ENCODE peak calls at places on chromosomes 13 and 19, in five cellular contexts. G is tibial artery, B is spleen, R is breast epithelium, L is HFF-Myc. Q is an unnamed sample.

GRCh38 chr13:79703772-79704171 is 222.8 kb downstream of the NDFIP2 start:
- DNase-seq in G (no peak), B (no peak), R (no peak), L (no peak), Q (no peak)

GRCh38 chr13:79492313-79492798 is 11.4 kb downstream of the NDFIP2 start:
- DNase-seq in G (no peak), B (no peak), R (no peak), L (no peak), Q (no peak)

GRCh38 chr19:7751157-7751783 is 3.9 kb upstream of the CD209 start:
- DNase-seq in G (no peak), B (no peak), R (no peak), L (no peak), Q (no peak)

GRCh38 chr13:60663788-60664187 is 266.8 kb downstream of the TDRD3 start:
- DNase-seq in G (no peak), B (no peak), R (no peak), L (no peak), Q (no peak)

GRCh38 chr19:1668339-1669123 is 16.1 kb upstream of the TCF3 start:
- DNase-seq in G (no peak), B (peak), R (no peak), L (no peak), Q (peak)

GRCh38 chr13:35699805-35700204 is 223.3 kb upstream of the MAB21L1 start:
- DNase-seq in G (peak), B (no peak), R (no peak), L (peak), Q (no peak)

GRCh38 chr19:31992750-31993149 is 352.7 kb upstream of the ZNF507 start:
- DNase-seq in G (no peak), B (no peak), R (no peak), L (no peak), Q (no peak)

GRCh38 chr19:35013820-35014754 is 14.0 kb downstream of the GRAMD1A start:
- DNase-seq in G (no peak), B (peak), R (no peak), L (no peak), Q (no peak)

GRCh38 chr19:55284405-55285058 is 735 bp downstream of the BRSK1 start:
- DNase-seq in G (no peak), B (no peak), R (no peak), L (no peak), Q (no peak)

GRCh38 chr13:113211774-113212173 is 2.4 kb downstream of the CUL4A start:
- DNase-seq in G (no peak), B (no peak), R (no peak), L (no peak), Q (no peak)

GRCh38 chr13:44141213-44141724 is 232.4 kb upstream of the SERP2 start:
- DNase-seq in G (no peak), B (no peak), R (peak), L (no peak), Q (no peak)

GRCh38 chr13:64633948-64634347 is 2596.2 kb downstream of the PCDH9 start:
- DNase-seq in G (no peak), B (no peak), R (no peak), L (no peak), Q (no peak)

GRCh38 chr19:37933965-37934364 is 27.0 kb downstream of the SIPA1L3 start:
- DNase-seq in G (no peak), B (peak), R (no peak), L (no peak), Q (no peak)

GRCh38 chr19:6589711-6590457 is 1.1 kb downstream of the CD70 start:
- DNase-seq in G (no peak), B (no peak), R (no peak), L (no peak), Q (no peak)

GRCh38 chr13:64234255-64234654 is 2818.6 kb upstream of the PCDH20 start:
- DNase-seq in G (no peak), B (no peak), R (no peak), L (no peak), Q (no peak)

GRCh38 chr13:98626298-98626940 is 49.5 kb upstream of the STK24 start:
- DNase-seq in G (no peak), B (no peak), R (no peak), L (peak), Q (no peak)

GRCh38 chr19:35223084-35223790 is 5.3 kb downstream of the FAM187B start:
- DNase-seq in G (no peak), B (no peak), R (no peak), L (no peak), Q (no peak)

GRCh38 chr13:100506600-100507422 is 81.8 kb downstream of the GGACT start:
- DNase-seq in G (no peak), B (no peak), R (no peak), L (no peak), Q (no peak)

GRCh38 chr19:18097217-18097992 is at the start of gene MAST3:
- DNase-seq in G (peak), B (peak), R (peak), L (no peak), Q (peak)

GRCh38 chr13:33441015-33441414 is 155.5 kb upstream of the STARD13 start:
- DNase-seq in G (no peak), B (no peak), R (no peak), L (no peak), Q (no peak)

GRCh38 chr19:28746486-28746885 is 466.5 kb downstream of the UQCRFS1 start:
- DNase-seq in G (no peak), B (no peak), R (no peak), L (no peak), Q (no peak)

GRCh38 chr13:31050486-31051400 is 111.0 kb downstream of the HSPH1 start:
- DNase-seq in G (no peak), B (no peak), R (no peak), L (no peak), Q (no peak)
- TF ChIP-seq CTCF in G (peak), B (no peak), R (peak), L (peak), Q (no peak)

GRCh38 chr19:11401808-11402543 is 17.1 kb downstream of the RGL3 start:
- DNase-seq in G (no peak), B (no peak), R (no peak), L (no peak), Q (peak)

GRCh38 chr19:11410682-11411081 is 8.4 kb downstream of the RGL3 start:
- DNase-seq in G (no peak), B (no peak), R (no peak), L (no peak), Q (no peak)

GRCh38 chr19:11408591-11408990 is 10.5 kb downstream of the RGL3 start:
- DNase-seq in G (no peak), B (no peak), R (no peak), L (no peak), Q (no peak)

GRCh38 chr19:11404588-11405258 is 14.4 kb downstream of the RGL3 start:
- DNase-seq in G (no peak), B (no peak), R (no peak), L (no peak), Q (no peak)

GRCh38 chr19:11405846-11406643 is 13.1 kb downstream of the RGL3 start:
- DNase-seq in G (no peak), B (peak), R (no peak), L (no peak), Q (peak)
- TF ChIP-seq CTCF in G (no peak), B (peak), R (peak), L (peak), Q (no peak)

GRCh38 chr19:46955813-46956371 is 63.7 kb upstream of the NPAS1 start:
- DNase-seq in G (no peak), B (no peak), R (no peak), L (no peak), Q (no peak)

GRCh38 chr19:46959962-46960556 is 59.6 kb upstream of the NPAS1 start:
- DNase-seq in G (no peak), B (no peak), R (no peak), L (no peak), Q (no peak)

GRCh38 chr19:46962030-46962570 is 57.5 kb upstream of the NPAS1 start:
- DNase-seq in G (no peak), B (no peak), R (no peak), L (no peak), Q (no peak)

GRCh38 chr19:46955114-46955812 is 64.4 kb upstream of the NPAS1 start:
- DNase-seq in G (no peak), B (no peak), R (no peak), L (no peak), Q (peak)

GRCh38 chr19:46958542-46958941 is 61.1 kb upstream of the NPAS1 start:
- DNase-seq in G (no peak), B (no peak), R (no peak), L (peak), Q (peak)
- TF ChIP-seq CTCF in G (no peak), B (no peak), R (no peak), L (no peak), Q (no peak)

GRCh38 chr13:66640231-66640630 is 589.9 kb downstream of the PCDH9 start:
- DNase-seq in G (no peak), B (no peak), R (no peak), L (no peak), Q (no peak)

GRCh38 chr13:66634384-66634783 is 595.8 kb downstream of the PCDH9 start:
- DNase-seq in G (no peak), B (no peak), R (no peak), L (no peak), Q (no peak)

GRCh38 chr13:66635526-66635925 is 594.6 kb downstream of the PCDH9 start:
- DNase-seq in G (no peak), B (no peak), R (no peak), L (peak), Q (no peak)
- TF ChIP-seq CTCF in G (no peak), B (no peak), R (no peak), L (no peak), Q (no peak)

DNA sequence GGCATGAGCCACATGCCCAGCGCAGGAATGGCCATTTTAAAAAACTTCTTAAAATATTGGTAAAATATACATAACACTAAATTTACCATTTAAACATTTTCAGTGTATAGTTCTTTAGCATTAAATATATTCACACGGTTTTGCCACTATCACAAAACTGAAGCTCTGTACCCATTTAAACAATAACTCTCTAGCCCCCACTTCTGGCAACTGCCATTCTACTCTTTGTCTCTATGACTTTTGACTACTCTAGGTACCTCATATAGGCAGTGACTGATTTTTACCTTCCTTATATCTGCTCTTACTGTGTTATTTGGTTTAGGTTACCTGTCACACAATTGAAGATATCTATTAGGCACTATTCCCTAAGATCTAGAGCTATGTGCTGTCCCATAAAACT is 2.3 kb upstream of the KBTBD7 start:
- DNase-seq in G (no peak), B (no peak), R (no peak), L (no peak), Q (no peak)
- TF ChIP-seq CTCF in G (no peak), B (no peak), R (no peak), L (peak), Q (no peak)

DNA sequence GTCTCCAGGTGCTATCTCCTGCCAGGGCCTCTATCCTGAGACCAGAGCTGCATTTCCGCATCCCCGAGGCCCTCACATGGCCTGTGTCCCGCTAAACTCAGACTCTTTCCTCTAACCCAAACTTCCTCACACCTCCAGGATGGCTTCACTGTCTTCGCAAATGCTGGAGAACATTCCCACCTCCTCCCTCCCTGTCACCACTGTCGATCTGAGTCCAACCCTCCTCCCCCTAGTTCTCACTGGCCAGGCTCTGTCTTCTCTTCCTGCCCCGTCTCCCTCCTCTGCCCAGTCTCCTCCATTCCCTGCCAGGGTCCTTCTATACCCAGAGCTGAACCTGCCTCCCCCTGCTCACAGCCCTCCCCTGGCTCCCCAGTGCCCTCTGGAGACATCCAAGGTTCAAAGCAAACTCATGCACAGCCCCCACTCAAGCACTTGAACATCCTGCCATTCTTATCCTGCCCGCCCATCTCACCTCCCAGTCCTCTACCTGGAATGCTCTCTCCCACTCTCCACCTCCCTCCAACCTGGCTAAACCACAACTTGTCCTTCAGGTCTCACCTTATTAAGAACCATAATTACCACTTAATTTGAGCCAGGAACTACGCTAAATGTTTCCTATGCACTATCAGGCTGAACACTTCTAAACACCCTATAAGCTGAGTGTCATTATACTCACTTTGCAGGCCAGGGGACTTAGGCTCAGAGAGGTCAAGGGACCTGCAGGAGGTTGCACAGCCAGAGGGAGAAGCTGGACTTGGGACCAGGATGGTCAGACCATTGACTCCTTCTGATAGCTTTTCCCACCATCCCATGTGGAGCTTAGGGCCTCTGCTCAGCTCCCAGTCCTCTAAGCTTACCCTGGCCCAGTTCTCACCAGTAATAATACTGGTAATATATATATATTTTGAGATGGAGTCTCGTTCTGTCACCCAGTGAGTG is 961 bp upstream of the VSIG10L start:
- DNase-seq in G (no peak), B (no peak), R (no peak), L (no peak), Q (no peak)
- TF ChIP-seq CTCF in G (no peak), B (no peak), R (no peak), L (no peak), Q (no peak)

DNA sequence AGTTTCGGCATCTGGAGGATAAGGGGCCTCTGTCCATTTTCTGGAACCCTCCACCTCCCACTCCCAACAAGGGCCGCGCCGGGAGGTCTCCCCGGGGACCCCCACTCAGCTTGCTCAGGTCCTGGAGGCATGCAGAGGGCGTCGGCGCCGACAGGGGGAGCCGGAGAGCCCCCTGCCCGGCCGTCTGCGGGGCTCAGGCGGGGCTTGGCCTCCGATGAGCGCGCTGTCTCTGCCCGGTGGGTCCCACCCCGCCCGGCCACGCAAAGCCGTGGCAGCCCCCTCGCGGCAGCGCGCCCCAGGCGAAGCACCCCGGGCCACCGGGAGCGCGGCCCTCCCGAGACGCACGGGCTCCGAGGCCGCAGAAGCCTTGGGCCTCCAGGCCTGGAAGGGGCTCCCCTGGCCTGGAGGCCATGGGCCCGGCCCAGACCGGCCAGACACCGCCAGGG is 149.7 kb upstream of the ZNF536 start:
- DNase-seq in G (no peak), B (no peak), R (no peak), L (no peak), Q (peak)
- TF ChIP-seq CTCF in G (peak), B (peak), R (no peak), L (peak), Q (peak)

DNA sequence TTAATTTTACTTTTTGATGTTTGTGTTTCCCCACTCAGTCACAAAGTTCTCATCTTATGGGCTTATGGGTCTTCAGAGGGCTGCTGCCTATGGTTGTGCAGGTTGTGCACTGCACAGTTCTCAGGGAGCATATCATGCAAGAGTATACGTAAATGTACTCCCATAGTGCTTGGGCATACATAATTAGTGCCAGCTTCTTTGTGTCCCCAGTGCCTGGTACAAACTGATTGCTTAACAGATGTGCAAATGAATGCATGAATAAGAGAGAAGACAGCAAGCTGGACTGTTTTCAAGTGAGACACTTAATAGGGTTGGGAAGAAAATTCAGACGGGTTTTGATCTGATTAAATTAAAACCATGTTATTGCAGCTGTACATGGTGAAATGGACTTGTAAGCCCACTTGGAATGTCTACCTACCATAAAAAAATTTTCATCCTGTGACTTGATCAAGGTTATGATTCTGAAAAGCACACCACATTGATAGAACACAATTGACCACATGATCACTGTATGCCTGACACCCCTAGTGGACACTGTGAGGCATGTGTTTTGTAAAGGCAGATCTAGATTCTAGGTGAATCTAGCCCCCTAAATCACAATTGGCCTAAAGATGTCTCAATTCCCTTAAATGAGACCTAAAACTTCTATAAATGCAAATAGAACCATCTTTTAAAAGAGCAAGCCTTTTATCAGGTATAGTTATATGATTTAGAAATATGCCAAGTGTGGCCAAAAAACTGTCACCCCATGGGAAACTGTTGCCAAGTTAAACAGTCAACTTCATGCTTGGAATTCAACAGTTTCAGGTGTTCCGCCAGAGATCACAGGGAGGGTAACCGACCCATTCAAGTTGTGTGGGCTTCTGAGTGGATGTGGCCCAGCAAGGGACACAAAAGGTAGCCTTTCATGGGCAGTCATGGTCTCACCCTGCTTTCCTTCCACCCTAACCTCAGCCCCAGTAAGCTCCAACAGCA is 27.9 kb downstream of the FAM124A start:
- DNase-seq in G (no peak), B (no peak), R (no peak), L (no peak), Q (peak)
- TF ChIP-seq CTCF in G (peak), B (peak), R (no peak), L (peak), Q (no peak)

GRCh38 chr19:4803736-4804695 is 12.5 kb downstream of the FEM1A start:
- DNase-seq in G (no peak), B (peak), R (no peak), L (no peak), Q (peak)
- TF ChIP-seq CTCF in G (peak), B (peak), R (no peak), L (peak), Q (peak)

GRCh38 chr13:28376604-28377003 is 118.3 kb downstream of the FLT1 start:
- DNase-seq in G (no peak), B (no peak), R (no peak), L (no peak), Q (no peak)

GRCh38 chr13:28380319-28380718 is 114.6 kb downstream of the FLT1 start:
- DNase-seq in G (no peak), B (no peak), R (no peak), L (no peak), Q (no peak)

GRCh38 chr13:28373803-28374202 is 121.1 kb downstream of the FLT1 start:
- DNase-seq in G (no peak), B (no peak), R (no peak), L (no peak), Q (no peak)

GRCh38 chr13:28379371-28380083 is 115.4 kb downstream of the FLT1 start:
- DNase-seq in G (no peak), B (no peak), R (no peak), L (no peak), Q (no peak)

DNA sequence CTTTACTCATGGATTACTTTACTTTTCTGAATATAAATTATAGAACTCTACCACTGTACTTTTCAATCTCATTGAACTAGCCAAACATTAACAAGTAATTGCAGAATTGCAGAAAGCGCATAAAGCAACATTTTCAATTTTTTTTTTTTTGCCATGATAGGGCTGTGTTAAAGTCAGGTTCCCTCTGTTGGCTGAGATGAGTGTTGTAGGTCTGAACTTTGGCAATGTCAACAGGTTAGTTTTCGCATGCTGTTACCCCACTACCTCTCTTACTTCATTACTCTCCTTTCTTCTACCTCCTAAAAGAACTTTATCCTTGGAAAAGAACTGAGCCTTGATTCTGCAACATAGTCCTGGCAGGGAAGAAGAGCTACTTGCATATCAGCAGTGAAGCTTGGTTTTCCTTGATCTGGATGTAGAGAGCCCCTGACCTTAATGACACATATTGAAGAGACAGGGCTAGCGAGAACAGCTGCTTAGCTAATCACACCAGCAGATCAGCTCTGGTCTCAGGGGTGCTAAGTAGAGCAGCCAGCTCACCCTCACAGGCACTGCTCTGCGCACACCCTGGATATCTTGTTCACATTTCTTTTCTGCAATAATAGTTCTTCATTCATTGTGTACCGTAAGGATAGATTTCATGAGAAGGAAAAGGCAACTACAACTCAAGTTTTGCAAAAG is 119.5 kb downstream of the FLT1 start:
- DNase-seq in G (no peak), B (no peak), R (no peak), L (no peak), Q (no peak)
- TF ChIP-seq CTCF in G (no peak), B (no peak), R (no peak), L (no peak), Q (no peak)

Q was measured in GM13976.